ENCODE peak calls at places on chromosomes 13 and 19, in nine cellular contexts. U is GM12878, Y is breast epithelium, M is right lobe of liver, B is A549, R is esophagus squamous epithelium, G is IMR-90, O is heart left ventricle, K is tibial nerve. V is an unnamed sample.

GRCh38 chr13:74015137-74015536 is 119.1 kb downstream of the KLF12 start:
- DNase-seq in K (no peak), Y (no peak), R (no peak), O (no peak), B (no peak), G (peak; percentile 39), U (no peak), M (no peak), V (no peak)

GRCh38 chr13:100789481-100789880 is 114.9 kb upstream of the TMTC4 start:
- DNase-seq in U (no peak), O (no peak), R (no peak), M (no peak), K (no peak), G (no peak), B (no peak), Y (no peak), V (no peak)

GRCh38 chr19:39448271-39448670 is 2.9 kb downstream of the SUPT5H start:
- DNase-seq in Y (no peak), U (no peak), B (no peak), R (no peak), M (no peak), G (peak; percentile 51), O (no peak), K (no peak), V (no peak)

GRCh38 chr19:45591004-45591637 is 6.5 kb upstream of the OPA3 start:
- DNase-seq in K (no peak), U (no peak), M (peak; percentile 63), B (peak; percentile 85), G (peak; percentile 35), Y (no peak), O (no peak), R (no peak), V (no peak)

GRCh38 chr13:105721056-105721455 is 814.4 kb downstream of the EFNB2 start:
- DNase-seq in Y (no peak), G (no peak), R (no peak), K (no peak), U (no peak), M (no peak), O (no peak), B (no peak), V (no peak)

GRCh38 chr13:51033431-51034185 is 77.5 kb downstream of the C13orf42 start:
- DNase-seq in Y (no peak), R (no peak), U (no peak), O (no peak), M (no peak), B (no peak), K (no peak), G (no peak), V (no peak)

GRCh38 chr19:10891360-10892108 is 20.2 kb downstream of the CARM1 start:
- DNase-seq in U (no peak), G (no peak), M (no peak), Y (peak; percentile 29), K (no peak), R (no peak), O (no peak), B (no peak), V (no peak)

GRCh38 chr19:7692417-7693088 is 9.4 kb downstream of the FCER2 start:
- DNase-seq in B (no peak), U (no peak), O (no peak), G (no peak), K (no peak), R (no peak), M (no peak), Y (no peak), V (no peak)

GRCh38 chr13:20843177-20843576 is 59.4 kb downstream of the XPO4 start:
- DNase-seq in U (no peak), R (no peak), Y (no peak), K (no peak), G (peak; percentile 18), B (no peak), O (peak; percentile 68), M (no peak), V (no peak)

GRCh38 chr13:41356788-41357187 is 45.7 kb downstream of the NAA16 start:
- DNase-seq in B (no peak), G (no peak), M (no peak), O (no peak), R (no peak), U (no peak), K (no peak), Y (no peak), V (no peak)

GRCh38 chr19:20423381-20424207 is 142.0 kb downstream of the ZNF737 start:
- DNase-seq in G (peak; percentile 7), R (no peak), O (peak; percentile 43), K (peak; percentile 26), Y (peak; percentile 54), M (peak; percentile 41), U (no peak), B (no peak), V (peak; percentile 74)

GRCh38 chr19:45139286-45140143 is 21.3 kb downstream of the NKPD1 start:
- DNase-seq in Y (no peak), U (no peak), K (no peak), R (no peak), M (no peak), B (no peak), G (no peak), O (no peak), V (no peak)

GRCh38 chr19:18053571-18054219 is 33.0 kb downstream of the IL12RB1 start:
- DNase-seq in Y (no peak), B (no peak), U (no peak), R (no peak), O (no peak), G (peak; percentile 81), K (no peak), M (no peak), V (no peak)

GRCh38 chr19:51361228-51361627 is 5.0 kb downstream of the ETFB start:
- DNase-seq in Y (no peak), U (no peak), B (no peak), O (no peak), R (no peak), M (no peak), G (no peak), K (no peak), V (no peak)

DNA sequence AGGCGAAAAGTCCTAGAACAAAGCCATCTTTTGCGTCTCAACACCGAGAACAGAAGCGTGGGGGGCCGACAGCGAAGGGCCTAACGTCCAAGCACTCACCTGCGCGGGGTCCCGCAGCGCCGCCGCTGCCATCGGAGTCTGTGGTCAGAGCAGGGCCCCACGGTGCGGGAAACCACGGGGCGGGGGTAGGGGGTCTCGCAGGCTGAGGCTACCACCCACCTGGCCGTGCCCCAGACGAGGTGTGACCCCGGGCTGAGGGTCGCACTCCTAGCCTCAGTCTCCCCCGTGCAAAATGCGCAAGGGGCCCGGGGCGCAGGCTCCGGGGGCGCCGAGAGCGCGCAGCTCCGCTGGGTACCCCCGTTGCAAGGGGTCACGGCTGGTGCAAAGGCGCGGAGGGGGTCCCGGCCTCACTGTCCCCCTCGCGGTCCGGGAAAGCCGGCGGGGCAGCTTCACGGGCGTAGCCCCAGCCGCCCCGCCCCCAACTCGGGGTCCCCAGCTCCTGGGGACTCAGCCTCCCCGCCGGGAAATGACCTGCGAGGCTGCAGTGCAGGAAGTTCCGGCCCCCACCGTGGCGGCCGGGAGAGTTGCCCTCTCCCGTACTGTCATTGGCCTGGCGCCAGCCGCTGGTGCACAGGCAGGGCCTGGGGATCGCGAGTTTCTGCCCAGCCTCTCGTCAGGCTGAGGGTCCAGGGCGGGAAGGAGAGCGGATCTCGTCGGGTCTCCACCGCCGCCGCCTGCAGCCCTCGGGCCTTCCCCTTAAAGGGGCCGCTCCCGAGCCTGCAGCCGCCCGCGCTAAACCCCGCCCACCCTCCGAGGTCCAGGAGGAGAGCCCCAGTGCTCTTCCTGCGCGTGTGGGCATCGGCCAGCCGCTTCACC is at the start of gene ZNF792:
- DNase-seq in O (peak; percentile 71), R (no peak), G (peak; percentile 34), M (peak; percentile 78), Y (peak; percentile 34), B (peak; percentile 59), K (peak; percentile 21), U (no peak), V (no peak)
- TF ChIP-seq POLR2A in O (peak; percentile 40), R (no peak), G (no peak), M (peak; percentile 17), Y (no peak), B (peak; percentile 77), K (no peak), U (peak; percentile 66), V (no peak)

GRCh38 chr13:110329798-110330461 is 22.8 kb downstream of the COL4A2 start:
- DNase-seq in O (no peak), U (no peak), B (no peak), M (no peak), G (peak; percentile 93), Y (no peak), K (no peak), R (no peak), V (no peak)

GRCh38 chr13:110329258-110329657 is 22.2 kb downstream of the COL4A2 start:
- DNase-seq in Y (no peak), G (no peak), K (no peak), M (no peak), R (no peak), U (no peak), B (no peak), O (no peak), V (no peak)

GRCh38 chr13:110330491-110331001 is 23.5 kb downstream of the COL4A2 start:
- DNase-seq in O (no peak), K (no peak), U (no peak), Y (no peak), G (peak; percentile 83), B (no peak), R (no peak), M (no peak), V (no peak)

GRCh38 chr13:110332750-110333149 is 25.7 kb downstream of the COL4A2 start:
- DNase-seq in Y (no peak), U (no peak), O (no peak), G (peak; percentile 65), K (no peak), R (no peak), M (no peak), B (no peak), V (no peak)

GRCh38 chr13:110331362-110331761 is 24.3 kb downstream of the COL4A2 start:
- DNase-seq in O (no peak), M (no peak), B (no peak), Y (no peak), G (peak; percentile 69), K (no peak), R (no peak), U (no peak), V (no peak)
- H3K4me1 ChIP-seq in O (peaks cover 69% of the 10 kb centered on the region), M (no peaks in the 10 kb centered on the region), B (peaks cover 26% of the 10 kb centered on the region), Y (no peaks in the 10 kb centered on the region), G (peaks cover 55% of the 10 kb centered on the region), K (peaks cover 17% of the 10 kb centered on the region), R (peaks cover 11% of the 10 kb centered on the region), U (no peaks in the 10 kb centered on the region), V (peaks cover 3% of the 10 kb centered on the region)

DNA sequence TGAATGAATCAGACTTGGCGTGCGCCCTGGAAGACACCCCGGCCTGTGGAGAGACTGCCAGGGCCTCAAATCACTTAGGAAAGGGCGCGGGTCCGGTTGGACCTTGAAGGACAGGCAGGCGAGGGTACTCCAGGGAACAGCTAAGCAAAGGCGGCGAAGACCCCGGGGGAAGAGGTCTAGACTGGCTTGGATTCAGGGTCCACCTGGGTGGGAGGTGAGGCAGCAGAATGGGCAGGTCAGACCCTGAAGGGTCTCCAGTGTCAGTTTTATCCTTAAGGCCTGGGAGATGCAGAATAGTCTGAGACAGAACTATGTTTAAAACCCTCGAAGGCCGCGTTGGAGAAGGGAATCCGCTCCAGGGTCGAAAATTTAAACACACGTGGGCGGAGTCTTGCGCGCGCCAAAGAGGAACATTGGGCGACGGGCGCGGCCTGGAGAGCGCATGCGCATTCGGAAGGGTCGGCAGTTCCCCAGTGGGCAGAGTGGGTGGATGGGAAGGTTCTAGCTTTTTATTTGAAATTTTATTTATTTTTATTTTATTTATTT is 567 bp upstream of the SMG9 start:
- DNase-seq in Y (peak; percentile 77), U (no peak), G (peak; percentile 61), O (peak; percentile 86), M (peak; percentile 84), K (peak; percentile 57), B (peak; percentile 91), R (no peak), V (no peak)
- TF ChIP-seq POLR2A in Y (no peak), U (no peak), G (peak; percentile 10), O (no peak), M (no peak), K (no peak), B (peak; percentile 31), R (no peak), V (no peak)

GRCh38 chr19:5628919-5629481 is 6.1 kb downstream of the SAFB start:
- DNase-seq in G (no peak), B (no peak), M (no peak), O (no peak), R (no peak), K (no peak), Y (no peak), U (no peak), V (no peak)
- H3K4me1 ChIP-seq in G (peaks cover 22% of the 10 kb centered on the region), B (peaks cover 23% of the 10 kb centered on the region), M (no peaks in the 10 kb centered on the region), O (peaks cover 87% of the 10 kb centered on the region), R (peaks cover 62% of the 10 kb centered on the region), K (peaks cover 77% of the 10 kb centered on the region), Y (peaks cover 31% of the 10 kb centered on the region), U (peaks cover 31% of the 10 kb centered on the region), V (peaks cover 72% of the 10 kb centered on the region)

V was measured in suprapubic skin.